ENCODE peak calls at places on chromosomes 11 and 22, in seven cellular contexts. Z is MCF 10A; P is prostate gland; A is effector CD4-positive, alpha-beta T cell; H is activated naive CD8-positive, alpha-beta T cell treated with anti-CD3 and anti-CD28 coated beads, Interleukin-2, amount 50 U/mL, for 24 hours; C is AG08395; W is nephron progenitor cell. L is an unnamed sample.

GRCh38 chr22:40487663-40488249 is 117.4 kb downstream of the SGSM3 start:
- DNase-seq in Z (peak), P (no peak), A (no peak), H (no peak), C (peak), W (no peak), L (peak)

GRCh38 chr11:61480936-61481335 is 27.6 kb upstream of the LRRC10B start:
- DNase-seq in Z (no peak), P (no peak), A (no peak), H (no peak), C (no peak), W (peak), L (no peak)

GRCh38 chr22:38570841-38571364 is 920 bp upstream of the DMC1 start:
- DNase-seq in Z (peak), P (peak), A (peak), H (peak), C (peak), W (peak), L (peak)

GRCh38 chr11:1323779-1324178 is 14.3 kb upstream of the TOLLIP start:
- DNase-seq in Z (no peak), P (no peak), A (no peak), H (no peak), C (no peak), W (no peak), L (no peak)

GRCh38 chr11:13667245-13667644 is 1.2 kb upstream of the FAR1 start:
- DNase-seq in Z (no peak), P (no peak), A (no peak), H (peak), C (peak), W (no peak), L (no peak)

GRCh38 chr22:47270463-47271135 is 508.1 kb downstream of the TBC1D22A start:
- DNase-seq in Z (peak), P (no peak), A (no peak), H (no peak), C (no peak), W (no peak), L (no peak)

GRCh38 chr22:49570032-49570848 is 257.4 kb downstream of the BRD1 start:
- DNase-seq in Z (no peak), P (no peak), A (no peak), H (no peak), C (no peak), W (no peak), L (no peak)

GRCh38 chr11:128840137-128840536 is 27.0 kb downstream of the KCNJ1 start:
- DNase-seq in Z (no peak), P (no peak), A (no peak), H (no peak), C (no peak), W (no peak), L (no peak)

GRCh38 chr11:130868865-130869264 is 47.4 kb downstream of the SNX19 start:
- DNase-seq in Z (no peak), P (no peak), A (no peak), H (no peak), C (no peak), W (no peak), L (no peak)